ENCODE peak calls at places on chromosomes 11 and 22, in seven cellular contexts. E is stimulated activated CD4-positive, alpha-beta T cell treated with anti-CD3 and anti-CD28 coated beads, Interleukin-4, amount 100 ng/mL, for 24 hours; I is effector memory CD4-positive, alpha-beta T cell; Z is NCI-H1105; G is SW 1271; R is suprapubic skin; W is mesendoderm. N is an unnamed sample.

GRCh38 chr22:46086577-46087335 is 63.6 kb upstream of the PPARA start:
- DNase-seq in I (no peak), G (no peak), Z (no peak), R (peak), W (no peak), E (no peak), N (no peak)

GRCh38 chr11:86072211-86072610 is 3.3 kb upstream of the PICALM start:
- DNase-seq in E (no peak), Z (no peak), W (no peak), G (no peak), R (no peak), I (no peak), N (no peak)

GRCh38 chr22:24985824-24986214 is 33.3 kb downstream of the KIAA1671 start:
- DNase-seq in R (no peak), E (no peak), W (peak), I (no peak), G (peak), Z (no peak), N (no peak)

GRCh38 chr11:113514856-113515255 is 39.7 kb upstream of the DRD2 start:
- DNase-seq in I (no peak), W (no peak), Z (no peak), E (no peak), R (no peak), G (no peak), N (no peak)

GRCh38 chr11:130049260-130049659 is 20.4 kb upstream of the APLP2 start:
- DNase-seq in I (no peak), G (no peak), Z (no peak), E (no peak), W (no peak), R (no peak), N (no peak)

GRCh38 chr11:17633279-17633986 is 85.9 kb upstream of the MYOD1 start:
- DNase-seq in I (no peak), E (no peak), R (no peak), Z (no peak), W (peak), G (no peak), N (no peak)

GRCh38 chr22:22461111-22461510 is 47.4 kb downstream of the ZNF280B start:
- DNase-seq in G (no peak), I (no peak), E (no peak), W (no peak), Z (no peak), R (no peak), N (no peak)

GRCh38 chr11:104529213-104529612 is 365.3 kb upstream of the PDGFD start:
- DNase-seq in W (no peak), G (no peak), I (no peak), R (no peak), Z (no peak), E (no peak), N (no peak)

GRCh38 chr11:57405271-57405890 is 14.9 kb upstream of the PRG2 start:
- DNase-seq in Z (no peak), E (no peak), R (no peak), W (no peak), I (no peak), G (no peak), N (no peak)

GRCh38 chr11:58027341-58027740 is 3.4 kb upstream of the OR6Q1 start:
- DNase-seq in G (no peak), I (no peak), W (no peak), Z (no peak), R (no peak), E (no peak), N (no peak)

GRCh38 chr11:101686514-101686913 is 102.7 kb upstream of the TRPC6 start:
- DNase-seq in R (no peak), E (no peak), W (no peak), G (no peak), Z (no peak), I (no peak), N (no peak)

GRCh38 chr11:4203603-4204360 is 109.2 kb downstream of the RRM1 start:
- DNase-seq in E (no peak), W (peak), R (no peak), I (no peak), Z (no peak), G (no peak), N (no peak)

GRCh38 chr22:27220349-27220748 is 563.0 kb downstream of the MIAT start:
- DNase-seq in R (no peak), Z (no peak), W (no peak), I (no peak), E (no peak), G (no peak), N (no peak)

GRCh38 chr11:18567081-18567480 is 21.5 kb downstream of the UEVLD start:
- DNase-seq in I (no peak), E (no peak), G (no peak), W (no peak), R (no peak), Z (no peak), N (no peak)

GRCh38 chr11:18958221-18958910 is 19.2 kb upstream of the MRGPRX1 start:
- DNase-seq in I (no peak), W (peak), Z (no peak), E (no peak), R (no peak), G (no peak), N (no peak)

N was measured in DND-41.